ENCODE peak calls at places on chromosomes 7 and 10, in four cellular contexts. One of them, this sample, is unnamed.

GRCh38 chr10:88168171-88169036 is 305.0 kb downstream of the PTEN start:
- DNase-seq in WTC11: no peak
- DNase-seq in HepG2: no peak
- DNase-seq in K562: no peak
- DNase-seq in this sample: no peak

GRCh38 chr7:47428052-47428779 is 153.7 kb downstream of the TNS3 start:
- DNase-seq in WTC11: no peak
- DNase-seq in HepG2: no peak
- DNase-seq in K562: no peak
- DNase-seq in this sample: no peak

GRCh38 chr10:18683427-18683826 is 24.2 kb downstream of the ARL5B start:
- DNase-seq in WTC11: no peak
- DNase-seq in HepG2: no peak
- DNase-seq in K562: no peak
- DNase-seq in this sample: no peak

GRCh38 chr10:5014936-5015335 is 11.3 kb upstream of the AKR1C2 start:
- DNase-seq in WTC11: no peak
- DNase-seq in HepG2: peak
- DNase-seq in K562: peak
- DNase-seq in this sample: no peak

GRCh38 chr10:97176226-97176625 is 9.5 kb downstream of the SLIT1 start:
- DNase-seq in WTC11: no peak
- DNase-seq in HepG2: no peak
- DNase-seq in K562: no peak
- DNase-seq in this sample: no peak

GRCh38 chr10:53664620-53665019 is 892.0 kb upstream of the MBL2 start:
- DNase-seq in WTC11: no peak
- DNase-seq in HepG2: no peak
- DNase-seq in K562: no peak
- DNase-seq in this sample: no peak

GRCh38 chr10:70797840-70798239 is 12.7 kb upstream of the TBATA start:
- DNase-seq in WTC11: no peak
- DNase-seq in HepG2: no peak
- DNase-seq in K562: no peak
- DNase-seq in this sample: no peak

GRCh38 chr7:151862606-151863381 is 14.1 kb downstream of the PRKAG2 start:
- DNase-seq in WTC11: no peak
- DNase-seq in HepG2: no peak
- DNase-seq in K562: no peak
- DNase-seq in this sample: no peak

GRCh38 chr10:48440771-48441170 is 134.3 kb downstream of the MAPK8 start:
- DNase-seq in WTC11: no peak
- DNase-seq in HepG2: no peak
- DNase-seq in K562: no peak
- DNase-seq in this sample: no peak

GRCh38 chr10:126686271-126686670 is 15.8 kb upstream of the C10orf90 start:
- DNase-seq in WTC11: no peak
- DNase-seq in HepG2: no peak
- DNase-seq in K562: no peak
- DNase-seq in this sample: no peak

GRCh38 chr7:106717254-106717996 is 56.5 kb upstream of the CCDC71L start:
- DNase-seq in WTC11: no peak
- DNase-seq in HepG2: no peak
- DNase-seq in K562: no peak
- DNase-seq in this sample: no peak

GRCh38 chr7:140165422-140165821 is 11.4 kb downstream of the KDM7A start:
- DNase-seq in WTC11: no peak
- DNase-seq in HepG2: no peak
- DNase-seq in K562: no peak
- DNase-seq in this sample: no peak

GRCh38 chr10:88911121-88911520 is 31.1 kb downstream of the STAMBPL1 start:
- DNase-seq in WTC11: no peak
- DNase-seq in HepG2: no peak
- DNase-seq in K562: no peak
- DNase-seq in this sample: no peak

GRCh38 chr10:6279540-6280267 is 77.0 kb downstream of the PFKFB3 start:
- DNase-seq in WTC11: peak
- DNase-seq in HepG2: peak
- DNase-seq in K562: no peak
- DNase-seq in this sample: no peak

GRCh38 chr7:94395141-94396041 is 696 bp downstream of the COL1A2 start:
- DNase-seq in WTC11: peak
- DNase-seq in HepG2: peak
- DNase-seq in K562: peak
- DNase-seq in this sample: peak

GRCh38 chr7:47571355-47572100 is 10.4 kb downstream of the TNS3 start:
- DNase-seq in WTC11: no peak
- DNase-seq in HepG2: peak
- DNase-seq in K562: no peak
- DNase-seq in this sample: no peak

GRCh38 chr10:29635711-29636144 is 957 bp upstream of the SVIL start:
- DNase-seq in WTC11: peak
- DNase-seq in HepG2: peak
- DNase-seq in K562: no peak
- DNase-seq in this sample: no peak

GRCh38 chr7:131071786-131072504 is 255.7 kb upstream of the MKLN1 start:
- DNase-seq in WTC11: no peak
- DNase-seq in HepG2: no peak
- DNase-seq in K562: peak
- DNase-seq in this sample: no peak

GRCh38 chr10:73858013-73858708 is 16.2 kb downstream of the CAMK2G start:
- DNase-seq in WTC11: no peak
- DNase-seq in HepG2: no peak
- DNase-seq in K562: no peak
- DNase-seq in this sample: no peak

GRCh38 chr7:99997545-99998137 is 17.8 kb upstream of the ZKSCAN1 start:
- DNase-seq in WTC11: peak
- DNase-seq in HepG2: peak
- DNase-seq in K562: no peak
- DNase-seq in this sample: no peak

GRCh38 chr7:82755705-82756551 is 312.4 kb upstream of the CACNA2D1 start:
- DNase-seq in WTC11: no peak
- DNase-seq in HepG2: no peak
- DNase-seq in K562: no peak
- DNase-seq in this sample: no peak

GRCh38 chr10:49281461-49281860 is 17.5 kb upstream of the C10orf71 start:
- DNase-seq in WTC11: peak
- DNase-seq in HepG2: no peak
- DNase-seq in K562: peak
- DNase-seq in this sample: peak

GRCh38 chr7:28701731-28702130 is 256.4 kb downstream of the TRIL start:
- DNase-seq in WTC11: no peak
- DNase-seq in HepG2: no peak
- DNase-seq in K562: no peak
- DNase-seq in this sample: no peak

GRCh38 chr7:104328970-104329825 is 795 bp downstream of the LHFPL3 start:
- DNase-seq in WTC11: peak
- DNase-seq in HepG2: no peak
- DNase-seq in K562: no peak
- DNase-seq in this sample: peak

GRCh38 chr7:51253157-51253556 is 63.5 kb downstream of the COBL start:
- DNase-seq in WTC11: no peak
- DNase-seq in HepG2: no peak
- DNase-seq in K562: no peak
- DNase-seq in this sample: no peak

GRCh38 chr10:21263839-21264238 is 261.6 kb downstream of the SKIDA1 start:
- DNase-seq in WTC11: no peak
- DNase-seq in HepG2: no peak
- DNase-seq in K562: no peak
- DNase-seq in this sample: no peak

GRCh38 chr7:99864041-99864440 is 12.8 kb downstream of the OR2AE1 start:
- DNase-seq in WTC11: no peak
- DNase-seq in HepG2: no peak
- DNase-seq in K562: no peak
- DNase-seq in this sample: no peak

GRCh38 chr7:30396379-30396778 is 82.2 kb downstream of the NOD1 start:
- DNase-seq in WTC11: no peak
- DNase-seq in HepG2: no peak
- DNase-seq in K562: no peak
- DNase-seq in this sample: no peak

GRCh38 chr7:116952640-116953371 is 495 bp upstream of the ST7 start:
- DNase-seq in WTC11: peak
- DNase-seq in HepG2: peak
- DNase-seq in K562: peak
- DNase-seq in this sample: peak

GRCh38 chr10:70540089-70540788 is 61.7 kb downstream of the PALD1 start:
- DNase-seq in WTC11: peak
- DNase-seq in HepG2: peak
- DNase-seq in K562: peak
- DNase-seq in this sample: peak

GRCh38 chr7:118418433-118418832 is 193.9 kb downstream of the ANKRD7 start:
- DNase-seq in WTC11: no peak
- DNase-seq in HepG2: no peak
- DNase-seq in K562: no peak
- DNase-seq in this sample: no peak

GRCh38 chr10:86868353-86868752 is 89.1 kb downstream of the MMRN2 start:
- DNase-seq in WTC11: peak
- DNase-seq in HepG2: no peak
- DNase-seq in K562: no peak
- DNase-seq in this sample: peak
- TF ChIP-seq ELF4 in WTC11: no peak
- TF ChIP-seq ELF4 in HepG2: no peak
- TF ChIP-seq ELF4 in K562: no peak
- TF ChIP-seq ELF4 in this sample: no peak

DNA sequence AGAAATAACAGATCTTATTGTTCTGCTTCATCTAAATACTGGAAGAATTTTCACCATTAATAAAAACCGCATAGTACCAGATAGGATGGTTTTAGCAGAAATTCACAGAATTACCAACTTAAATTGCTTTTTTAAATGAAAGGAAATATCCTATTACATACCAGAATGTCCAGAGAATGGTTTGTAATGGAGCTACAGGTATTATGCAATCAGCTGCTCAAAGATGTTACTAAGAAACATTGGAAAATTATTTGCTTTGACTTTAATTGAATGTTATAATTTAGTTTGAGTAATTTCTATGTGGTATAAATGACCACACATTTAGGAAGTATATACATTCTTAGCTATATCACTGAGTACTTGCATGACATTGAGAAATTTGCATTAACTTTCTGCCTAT is 338.3 kb downstream of the ETV1 start:
- DNase-seq in WTC11: no peak
- DNase-seq in HepG2: no peak
- DNase-seq in K562: no peak
- DNase-seq in this sample: no peak
- TF ChIP-seq ELF4 in WTC11: no peak
- TF ChIP-seq ELF4 in HepG2: no peak
- TF ChIP-seq ELF4 in K562: no peak
- TF ChIP-seq ELF4 in this sample: no peak

GRCh38 chr10:43225787-43226153 is 41.1 kb downstream of the RASGEF1A start:
- DNase-seq in WTC11: peak
- DNase-seq in HepG2: no peak
- DNase-seq in K562: no peak
- DNase-seq in this sample: no peak
- TF ChIP-seq ELF4 in WTC11: no peak
- TF ChIP-seq ELF4 in HepG2: no peak
- TF ChIP-seq ELF4 in K562: no peak
- TF ChIP-seq ELF4 in this sample: no peak

GRCh38 chr7:96833701-96834453 is 124.2 kb upstream of the SEM1 start:
- DNase-seq in WTC11: no peak
- DNase-seq in HepG2: peak
- DNase-seq in K562: no peak
- DNase-seq in this sample: no peak
- TF ChIP-seq ELF4 in WTC11: no peak
- TF ChIP-seq ELF4 in HepG2: no peak
- TF ChIP-seq ELF4 in K562: no peak
- TF ChIP-seq ELF4 in this sample: no peak

GRCh38 chr7:23570592-23571200 is 26.5 kb upstream of the CCDC126 start:
- DNase-seq in WTC11: peak
- DNase-seq in HepG2: peak
- DNase-seq in K562: peak
- DNase-seq in this sample: peak
- TF ChIP-seq ELF4 in WTC11: no peak
- TF ChIP-seq ELF4 in HepG2: no peak
- TF ChIP-seq ELF4 in K562: no peak
- TF ChIP-seq ELF4 in this sample: no peak

GRCh38 chr10:72133517-72133916 is 45.2 kb upstream of the SPOCK2 start:
- DNase-seq in WTC11: no peak
- DNase-seq in HepG2: peak
- DNase-seq in K562: no peak
- DNase-seq in this sample: no peak
- TF ChIP-seq ELF4 in WTC11: no peak
- TF ChIP-seq ELF4 in HepG2: no peak
- TF ChIP-seq ELF4 in K562: no peak
- TF ChIP-seq ELF4 in this sample: no peak

DNA sequence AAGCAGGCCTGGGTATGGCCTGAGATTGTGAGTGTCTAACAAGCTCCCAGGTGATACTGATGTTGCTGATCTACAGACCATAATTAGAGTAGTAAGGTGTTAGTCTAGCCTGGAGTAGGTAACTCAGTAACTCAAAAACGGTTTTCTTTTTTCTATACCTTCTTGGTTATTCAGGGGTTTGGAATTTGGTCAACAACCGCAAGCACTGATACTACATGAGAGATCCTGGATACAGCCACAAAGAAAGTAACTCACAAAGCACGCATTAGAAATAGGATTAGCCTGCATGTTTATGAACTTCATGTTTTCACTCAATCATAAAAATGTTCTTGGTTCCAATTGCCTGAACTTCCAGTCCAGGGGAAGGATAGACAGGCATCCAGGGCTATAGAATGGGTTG is 803.5 kb downstream of the MAGI2 start:
- DNase-seq in WTC11: no peak
- DNase-seq in HepG2: no peak
- DNase-seq in K562: no peak
- DNase-seq in this sample: no peak
- TF ChIP-seq ELF4 in WTC11: no peak
- TF ChIP-seq ELF4 in HepG2: no peak
- TF ChIP-seq ELF4 in K562: no peak
- TF ChIP-seq ELF4 in this sample: no peak

DNA sequence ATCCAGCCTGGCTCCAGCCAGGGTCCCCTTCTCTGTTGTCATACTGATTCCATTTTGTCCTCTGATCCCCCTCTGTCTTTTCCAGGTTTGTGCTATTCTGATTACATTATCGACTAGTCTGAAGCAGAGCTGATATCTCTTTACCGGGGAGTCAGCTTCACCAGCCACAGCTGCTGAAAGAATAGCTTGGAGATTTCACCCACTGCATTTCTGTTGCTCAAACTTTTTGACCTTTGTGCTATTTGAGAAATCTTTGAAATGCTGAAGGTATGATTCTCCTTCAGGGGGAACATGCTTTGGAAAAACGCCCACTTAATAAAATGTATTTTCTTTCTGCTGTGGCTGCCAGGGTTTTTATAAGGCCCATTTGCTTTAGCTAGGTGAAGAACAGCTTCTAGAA is 197.8 kb upstream of the TCF7L2 start:
- DNase-seq in WTC11: no peak
- DNase-seq in HepG2: no peak
- DNase-seq in K562: no peak
- DNase-seq in this sample: no peak
- TF ChIP-seq ELF4 in WTC11: no peak
- TF ChIP-seq ELF4 in HepG2: no peak
- TF ChIP-seq ELF4 in K562: no peak
- TF ChIP-seq ELF4 in this sample: no peak

This sample was measured in HEK293T.